ENCODE peak calls at places on chromosomes 4 and X, in five cellular contexts. W is IMR-90, H is OCI-LY7, O is ovary, I is thoracic aorta. D is an unnamed sample.

GRCh38 chr4:55553442-55553841 is 6.7 kb upstream of the CLOCK start:
- DNase-seq in H (peak), O (peak), I (peak), W (no peak), D (no peak)

GRCh38 chrX:134026732-134027311 is 41.4 kb upstream of the GPC3 start:
- DNase-seq in O (no peak), W (peak), I (no peak), H (no peak), D (peak)

GRCh38 chr4:155953151-155954117 is at the start of gene CTSO:
- DNase-seq in O (peak), I (peak), W (peak), H (peak), D (peak)

GRCh38 chrX:97672138-97672537 is 788.4 kb downstream of the RPA4 start:
- DNase-seq in I (no peak), O (no peak), W (no peak), H (no peak), D (no peak)

GRCh38 chrX:56228914-56229313 is 3.2 kb upstream of the KLF8 start:
- DNase-seq in H (no peak), I (no peak), W (no peak), O (no peak), D (no peak)

GRCh38 chr4:73208376-73208775 is 50.2 kb downstream of the ANKRD17 start:
- DNase-seq in I (no peak), W (peak), O (no peak), H (no peak), D (peak)

GRCh38 chrX:24498181-24498580 is 33.1 kb downstream of the PDK3 start:
- DNase-seq in W (no peak), O (no peak), I (no peak), H (no peak), D (no peak)

GRCh38 chr4:82388405-82388804 is 14.6 kb upstream of the HNRNPD start:
- DNase-seq in H (peak), O (no peak), W (no peak), I (no peak), D (no peak)

GRCh38 chr4:101222156-101222845 is 125.0 kb downstream of the PPP3CA start:
- DNase-seq in H (no peak), I (no peak), W (peak), O (no peak), D (no peak)

GRCh38 chr4:131974730-131975129 is 1174.4 kb upstream of the PCDH10 start:
- DNase-seq in O (no peak), H (no peak), W (no peak), I (no peak), D (peak)

GRCh38 chrX:96655947-96656623 is 28.6 kb upstream of the DIAPH2 start:
- DNase-seq in W (no peak), H (no peak), O (no peak), I (no peak), D (no peak)

DNA sequence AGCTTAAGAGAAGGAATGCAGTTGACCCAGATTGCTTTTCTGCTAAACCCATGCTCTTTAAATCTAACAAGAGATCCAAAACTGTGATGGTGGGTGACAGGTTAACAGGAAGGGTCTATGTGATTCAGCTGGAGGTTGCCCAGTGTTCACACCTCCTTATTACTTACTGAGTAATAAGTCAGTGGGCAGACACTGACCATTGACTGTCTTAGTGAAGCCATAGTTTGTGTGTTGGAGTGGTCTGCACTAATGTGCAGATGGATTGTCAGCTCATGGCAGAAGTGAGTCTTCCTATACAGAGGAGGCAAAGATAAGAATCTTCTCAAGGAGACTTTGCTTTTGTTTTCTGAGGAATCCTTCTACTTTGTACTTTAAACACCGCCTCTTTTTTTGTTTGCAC is 15.2 kb upstream of the RUFY3 start:
- DNase-seq in I (no peak), O (no peak), H (no peak), W (peak), D (no peak)
- H3K27ac ChIP-seq in I (peak), O (peak), H (no peak), W (peak), D (no peak)

GRCh38 chr4:2042207-2042946 is 16.8 kb upstream of the NAT8L start:
- DNase-seq in O (peak), W (no peak), I (no peak), H (peak), D (no peak)
- TF ChIP-seq CTCF in O (no peak), W (no peak), I (no peak), H (no peak), D (no peak)

DNA sequence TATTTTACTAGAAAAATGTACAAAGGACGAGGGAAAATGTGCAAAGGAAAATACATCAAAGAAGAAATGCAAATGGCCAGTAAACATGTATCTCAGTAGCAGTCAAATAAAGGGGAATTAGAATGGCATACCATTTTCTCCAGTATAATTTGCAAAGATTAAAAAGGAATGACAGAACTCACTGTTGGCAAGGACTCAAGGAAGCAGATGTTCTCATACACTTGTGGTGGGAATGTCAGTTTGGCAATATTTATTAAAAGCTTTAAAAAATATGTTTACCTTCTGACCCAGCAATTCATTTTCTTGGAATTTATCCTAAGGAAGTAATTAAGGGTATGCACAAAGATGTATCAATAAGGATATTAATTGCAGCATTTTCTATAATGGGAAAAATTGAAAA is 7.7 kb downstream of the CLCN5 start:
- DNase-seq in W (peak), I (no peak), H (no peak), O (no peak), D (no peak)
- H3K27ac ChIP-seq in W (no peak), I (no peak), H (no peak), O (no peak), D (no peak)

GRCh38 chr4:103918214-103918613 is 198.4 kb upstream of the TACR3 start:
- DNase-seq in I (no peak), H (no peak), W (no peak), O (no peak), D (no peak)

DNA sequence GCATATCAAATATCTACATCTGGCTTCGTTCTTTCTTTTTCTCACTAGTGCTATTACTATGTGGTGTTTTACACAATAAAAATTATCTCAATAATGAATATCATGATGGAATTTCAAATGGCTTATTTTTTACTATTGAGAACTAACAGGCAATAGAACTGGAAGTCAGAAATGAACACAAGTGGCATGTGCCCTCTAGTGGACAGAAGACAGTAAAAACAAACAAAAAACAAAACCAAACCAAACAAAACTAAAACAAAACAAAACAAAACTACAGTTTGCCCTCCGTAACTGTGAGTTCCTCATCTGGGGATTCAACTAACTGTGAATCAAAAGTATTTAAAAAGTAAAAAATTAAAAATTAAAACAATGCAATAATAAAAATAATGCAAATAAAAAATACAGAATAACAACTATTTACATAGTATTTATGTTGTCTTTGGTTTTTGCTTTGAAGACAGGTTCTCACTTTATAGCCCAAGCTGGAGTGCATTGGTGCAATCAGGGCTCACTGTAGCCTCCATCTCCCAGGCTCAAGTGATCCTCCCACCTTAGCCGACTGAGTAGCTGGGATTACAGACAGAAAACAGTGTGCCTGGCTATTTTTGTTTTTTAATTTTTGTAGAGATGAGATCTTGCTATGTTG is 195.6 kb upstream of the TACR3 start:
- DNase-seq in W (no peak), H (peak), I (no peak), O (no peak), D (peak)
- TF ChIP-seq CTCF in W (peak), H (peak), I (no peak), O (no peak), D (peak)

GRCh38 chr4:108115168-108115526 is 53.6 kb downstream of the LEF1 start:
- DNase-seq in O (no peak), H (no peak), W (no peak), I (no peak), D (no peak)

GRCh38 chr4:108117473-108118182 is 51.1 kb downstream of the LEF1 start:
- DNase-seq in W (no peak), H (peak), O (no peak), I (no peak), D (no peak)

GRCh38 chr4:108114503-108114902 is 54.2 kb downstream of the LEF1 start:
- DNase-seq in W (no peak), O (no peak), I (no peak), H (peak), D (no peak)

GRCh38 chr4:108118505-108118904 is 50.2 kb downstream of the LEF1 start:
- DNase-seq in I (no peak), H (peak), W (no peak), O (no peak), D (peak)

GRCh38 chr4:108116423-108117168 is 52.1 kb downstream of the LEF1 start:
- DNase-seq in I (no peak), O (no peak), W (no peak), H (peak), D (no peak)
- H3K27ac ChIP-seq in I (no peak), O (no peak), W (no peak), H (peak), D (no peak)

GRCh38 chr4:163263601-163264000 is 68.8 kb downstream of the NPY1R start:
- DNase-seq in I (no peak), W (no peak), H (no peak), O (no peak), D (no peak)
- TF ChIP-seq CTCF in I (no peak), W (no peak), H (no peak), O (no peak), D (no peak)